ENCODE peak calls at places on chromosomes 13 and 19, in ten cellular contexts. O is left ventricle myocardium inferior; N is fibroblast of lung; Z is left lung; M is astrocyte; B is CD8-positive, alpha-beta T cell; L is bronchial epithelial cell; D is upper lobe of left lung; E is coronary artery; T is foreskin fibroblast. V is an unnamed sample.

GRCh38 chr19:2282062-2282861 is at the start of gene PEAK3:
- DNase-seq in N (peak), M (peak), Z (peak), D (peak), T (no peak), O (peak), L (no peak), B (peak), E (no peak), V (no peak)

GRCh38 chr13:61901946-61902541 is 486.4 kb upstream of the PCDH20 start:
- DNase-seq in O (no peak), B (no peak), D (no peak), N (no peak), M (no peak), E (no peak), T (no peak), Z (no peak), L (no peak), V (no peak)

GRCh38 chr19:38686530-38686888 is 39.1 kb downstream of the ACTN4 start:
- DNase-seq in B (peak), O (no peak), Z (no peak), L (no peak), T (no peak), M (no peak), N (no peak), D (no peak), E (no peak), V (no peak)

GRCh38 chr13:40589285-40590109 is 76.9 kb downstream of the FOXO1 start:
- DNase-seq in E (no peak), B (no peak), O (no peak), T (peak), N (peak), D (no peak), L (peak), M (peak), Z (peak), V (peak)

GRCh38 chr19:39130337-39131254 is 5.0 kb downstream of the PAK4 start:
- DNase-seq in D (no peak), M (no peak), N (no peak), T (no peak), L (no peak), E (no peak), Z (no peak), B (no peak), O (no peak), V (no peak)

GRCh38 chr19:9911524-9911923 is 24.8 kb downstream of the OLFM2 start:
- DNase-seq in L (no peak), N (no peak), O (no peak), D (no peak), M (no peak), E (no peak), B (no peak), Z (no peak), T (no peak), V (no peak)

GRCh38 chr19:46015961-46016425 is 6.9 kb downstream of the PGLYRP1 start:
- DNase-seq in E (no peak), M (no peak), L (no peak), T (no peak), D (peak), Z (no peak), B (peak), N (no peak), O (no peak), V (no peak)

GRCh38 chr13:25380741-25381324 is 9.1 kb downstream of the ATP8A2 start:
- DNase-seq in D (no peak), O (no peak), M (no peak), B (no peak), E (no peak), N (no peak), T (no peak), Z (no peak), L (no peak), V (no peak)

GRCh38 chr13:33205804-33206221 is 79.7 kb downstream of the STARD13 start:
- DNase-seq in O (no peak), L (peak), E (no peak), B (no peak), T (no peak), D (no peak), Z (no peak), N (peak), M (no peak), V (peak)
- H3K4me3 ChIP-seq in O (peak), L (no peak), E (peak), B (no peak), T (no peak), D (no peak), Z (no peak), N (no peak), M (no peak), V (no peak)

DNA sequence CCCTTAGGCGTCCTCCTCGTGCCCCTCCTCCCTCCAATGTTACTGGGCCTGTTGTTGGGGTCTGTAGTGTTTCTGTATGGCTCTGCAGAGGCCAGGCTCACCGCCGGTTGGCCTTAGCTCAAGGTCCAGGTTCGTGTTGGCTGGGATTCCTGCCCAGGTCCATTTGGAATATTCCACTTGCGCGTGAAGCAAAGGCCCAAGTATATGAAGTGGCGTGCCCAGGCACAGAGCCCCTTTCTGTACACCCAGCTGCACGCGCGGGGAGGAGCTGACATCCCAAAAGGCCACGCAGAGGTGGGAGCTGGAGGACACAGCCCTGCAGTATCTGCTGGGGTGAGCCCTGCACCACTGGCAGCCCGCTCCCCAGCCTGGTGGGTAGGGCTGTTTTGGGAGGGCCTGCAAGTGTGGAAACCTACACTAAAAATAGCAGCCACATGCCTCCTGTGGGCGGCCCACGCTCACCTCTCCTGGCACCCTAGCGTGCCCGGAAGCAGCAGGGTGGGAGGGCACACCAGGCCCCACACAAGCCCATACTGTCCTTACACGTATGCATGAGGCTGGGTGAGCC is 30.2 kb downstream of the CRTC1 start:
- DNase-seq in D (peak), O (no peak), Z (no peak), L (no peak), T (no peak), B (no peak), M (no peak), N (no peak), E (no peak), V (no peak)
- TF ChIP-seq CTCF in D (no peak), O (no peak), Z (no peak), L (no peak), T (no peak), B (no peak), M (no peak), N (no peak), E (no peak), V (no peak)

GRCh38 chr19:49427855-49428546 is 2.8 kb downstream of the GFY start:
- DNase-seq in B (peak), Z (no peak), N (no peak), M (no peak), E (no peak), D (peak), O (no peak), L (no peak), T (no peak), V (no peak)
- H3K4me3 ChIP-seq in B (peak), Z (no peak), N (no peak), M (no peak), E (peak), D (no peak), O (peak), L (peak), T (no peak), V (no peak)

DNA sequence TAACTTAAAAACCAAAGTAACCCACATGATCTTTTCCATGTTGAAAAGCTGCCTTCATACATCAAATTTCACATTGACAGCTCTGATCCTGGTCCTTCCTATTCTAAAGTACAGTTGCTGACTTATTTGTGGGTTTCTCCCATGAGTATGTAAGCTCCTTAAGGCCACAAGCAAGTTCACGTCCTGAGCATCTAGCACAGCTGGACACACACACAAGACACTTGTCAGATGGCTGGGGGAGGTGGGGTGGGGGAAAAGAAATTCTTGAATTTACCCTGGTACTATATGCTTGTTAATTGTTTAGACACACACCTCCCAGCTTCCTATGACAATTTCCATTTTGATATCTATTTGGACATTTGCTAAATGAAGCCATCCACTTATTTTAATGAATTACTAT is 162.8 kb downstream of the ZIC5 start:
- DNase-seq in D (no peak), N (no peak), L (no peak), E (no peak), B (no peak), O (no peak), Z (no peak), M (no peak), T (no peak), V (no peak)
- TF ChIP-seq CTCF in D (no peak), N (no peak), L (no peak), E (no peak), B (no peak), O (no peak), Z (no peak), M (no peak), T (no peak), V (no peak)

DNA sequence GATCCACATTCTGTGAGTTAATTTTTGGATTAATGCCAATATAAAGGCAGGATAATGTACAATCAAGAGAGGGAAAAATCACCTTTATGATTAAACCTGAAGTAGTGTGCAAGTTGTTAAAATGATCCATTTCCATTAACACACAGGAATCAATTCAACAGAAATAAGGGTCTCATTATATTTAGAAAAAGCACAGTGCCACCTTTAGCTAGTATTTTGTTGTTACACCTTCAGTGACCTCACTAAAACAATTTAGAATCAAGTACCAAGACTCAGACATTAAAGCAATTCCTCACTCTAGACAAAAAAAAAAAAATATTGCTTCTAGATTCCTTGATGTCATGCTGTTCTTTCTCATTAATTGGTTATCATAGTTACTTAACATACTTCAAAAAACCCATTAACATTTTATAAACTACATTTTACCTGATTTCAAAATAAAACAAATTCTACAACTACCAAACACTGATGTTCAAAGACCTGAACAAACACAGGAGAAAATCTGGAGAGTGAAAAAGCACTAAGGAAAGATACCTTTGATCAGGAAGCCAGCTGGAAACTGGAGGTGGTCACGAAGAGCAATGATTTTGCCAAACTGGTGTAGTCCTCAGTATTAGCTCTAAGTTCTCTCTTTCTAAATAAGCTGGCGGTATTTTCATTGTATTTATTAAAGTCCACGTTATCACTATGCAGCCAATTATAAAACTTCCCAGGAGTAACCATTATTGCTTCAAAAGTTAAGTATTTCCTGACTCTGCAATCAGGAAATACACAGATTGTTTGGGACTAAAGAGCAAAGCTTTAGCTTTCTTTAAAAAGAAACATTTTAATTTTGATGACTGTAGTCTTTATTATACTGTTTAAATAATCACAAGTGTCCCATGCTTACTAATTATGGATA is 115.3 kb downstream of the TBC1D4 start:
- DNase-seq in L (no peak), O (no peak), E (no peak), Z (no peak), B (no peak), T (no peak), M (no peak), D (no peak), N (no peak), V (no peak)
- H3K4me3 ChIP-seq in L (no peak), O (peak), E (no peak), Z (no peak), B (no peak), T (no peak), M (peak), D (no peak), N (peak), V (no peak)

DNA sequence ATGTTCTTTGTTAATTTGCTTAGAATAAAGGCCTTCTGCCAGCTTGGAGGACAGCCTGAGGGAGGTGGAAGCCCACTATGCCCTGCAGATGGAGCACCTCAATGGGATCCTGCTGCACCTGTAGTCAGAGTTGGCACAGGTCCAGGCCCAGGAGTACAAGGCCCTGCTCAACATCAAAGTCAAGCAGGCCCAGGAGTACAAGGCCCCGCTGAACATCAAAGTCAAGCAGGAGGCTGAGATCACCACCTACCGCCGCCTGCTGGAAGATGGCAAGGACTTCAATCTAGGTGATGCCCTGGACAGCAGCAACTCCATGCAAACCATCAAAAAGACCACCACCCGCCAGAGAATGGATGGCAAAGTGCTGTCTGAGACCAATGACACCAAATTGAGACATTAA is 41.7 kb downstream of the ZNF85 start:
- DNase-seq in M (no peak), E (no peak), L (no peak), D (no peak), O (no peak), B (no peak), N (no peak), Z (no peak), T (no peak), V (no peak)
- TF ChIP-seq CTCF in M (no peak), E (no peak), L (no peak), D (no peak), O (no peak), B (no peak), N (no peak), Z (no peak), T (no peak), V (no peak)

GRCh38 chr13:48448963-48449614 is 36.2 kb upstream of the LPAR6 start:
- DNase-seq in L (peak), Z (no peak), O (no peak), M (peak), B (no peak), N (peak), D (no peak), T (peak), E (no peak), V (peak)
- H3K4me3 ChIP-seq in L (no peak), Z (no peak), O (peak), M (no peak), B (no peak), N (no peak), D (no peak), T (no peak), E (peak), V (no peak)